ENCODE peak calls at places on chromosomes 16 and 17, in four cellular contexts. Z is stomach; E is activated T-helper 9 cell treated with anti-CD3 and anti-CD28 coated beads, Interleukin-2, amount 50 U/mL, for 16 hours; G is heart left ventricle. B is an unnamed sample.

GRCh38 chr17:81569986-81570514 is 17.9 kb upstream of the FAAP100 start:
- DNase-seq in Z (no peak), G (no peak), E (no peak), B (no peak)

GRCh38 chr16:72897707-72898106 is 150.2 kb downstream of the ZFHX3 start:
- DNase-seq in E (no peak), G (no peak), Z (no peak), B (no peak)

GRCh38 chr17:29510953-29511352 is 55.9 kb downstream of the ABHD15 start:
- DNase-seq in Z (no peak), G (no peak), E (no peak), B (no peak)

GRCh38 chr16:50864386-50864785 is 122.5 kb downstream of the CYLD start:
- DNase-seq in G (no peak), Z (no peak), E (no peak), B (no peak)

GRCh38 chr17:15289285-15290185 is 24.4 kb upstream of the PMP22 start:
- DNase-seq in E (no peak), G (no peak), Z (no peak), B (no peak)

GRCh38 chr16:12659871-12660270 is 143.8 kb downstream of the CPPED1 start:
- DNase-seq in Z (no peak), G (no peak), E (no peak), B (no peak)

GRCh38 chr17:27564463-27564862 is 66.5 kb upstream of the LGALS9 start:
- DNase-seq in G (no peak), Z (no peak), E (no peak), B (no peak)

GRCh38 chr16:27374794-27375499 is 27.0 kb upstream of the IL21R start:
- DNase-seq in Z (peak), G (peak), E (no peak), B (peak)

GRCh38 chr16:74695450-74696422 is 4.9 kb downstream of the MLKL start:
- DNase-seq in G (peak), Z (peak), E (peak), B (peak)

GRCh38 chr17:67602974-67603373 is 114.8 kb upstream of the NOL11 start:
- DNase-seq in G (no peak), E (no peak), Z (peak), B (peak)

GRCh38 chr17:83203073-83203471 is 123.7 kb downstream of the METRNL start:
- DNase-seq in G (peak), E (no peak), Z (peak), B (peak)

GRCh38 chr16:51409001-51409675 is 258.1 kb upstream of the SALL1 start:
- DNase-seq in E (no peak), G (no peak), Z (no peak), B (peak)

GRCh38 chr16:84186685-84187437 is at the start of gene TAF1C:
- DNase-seq in E (peak), Z (peak), G (peak), B (peak)

GRCh38 chr16:17125671-17126070 is 345.1 kb downstream of the XYLT1 start:
- DNase-seq in Z (no peak), G (no peak), E (no peak), B (peak)

GRCh38 chr16:55078153-55078552 is 147.5 kb downstream of the IRX5 start:
- DNase-seq in E (no peak), Z (no peak), G (no peak), B (no peak)

GRCh38 chr17:62621223-62621622 is 6.2 kb upstream of the MRC2 start:
- DNase-seq in G (no peak), Z (no peak), E (no peak), B (no peak)

GRCh38 chr16:85611455-85612190 is 1.5 kb upstream of the GSE1 start:
- DNase-seq in Z (peak), G (peak), E (peak), B (peak)

GRCh38 chr17:57622886-57623433 is 122.1 kb downstream of the CCDC182 start:
- DNase-seq in G (peak), Z (no peak), E (no peak), B (peak)

GRCh38 chr16:13866073-13866472 is 53.9 kb upstream of the ERCC4 start:
- DNase-seq in G (peak), Z (peak), E (no peak), B (peak)

GRCh38 chr17:12624221-12624620 is 41.5 kb upstream of the MYOCD start:
- DNase-seq in E (no peak), G (no peak), Z (no peak), B (no peak)

GRCh38 chr16:56451753-56452689 is 667 bp downstream of the OGFOD1 start:
- DNase-seq in E (no peak), Z (no peak), G (peak), B (peak)

GRCh38 chr16:1159973-1160772 is 7.3 kb downstream of the CACNA1H start:
- DNase-seq in E (no peak), Z (no peak), G (peak), B (peak)